ENCODE peak calls at places on chromosomes 2 and 18, in ten cellular contexts. S is nephron progenitor cell; K is HTR-8/SVneo; D is choroid plexus epithelial cell; V is sciatic nerve; H is NCI-H2081; L is stimulated activated CD8-positive, alpha-beta memory T cell treated with anti-CD3 and anti-CD28 coated beads, Interleukin-15, amount 100 ng/mL, for 24 hours; U is GDM1; Y is activated naive CD4-positive, alpha-beta T cell; G is kidney glomerular epithelial cell. T is an unnamed sample.

GRCh38 chr18:8744656-8745055 is 39.3 kb downstream of the MTCL1 start:
- DNase-seq in S (no peak), K (no peak), D (no peak), V (no peak), H (no peak), L (no peak), U (no peak), Y (no peak), G (no peak), T (no peak)

GRCh38 chr2:226678422-226678821 is 121.2 kb downstream of the IRS1 start:
- DNase-seq in S (no peak), K (no peak), D (no peak), V (no peak), H (no peak), L (no peak), U (no peak), Y (no peak), G (no peak), T (no peak)

GRCh38 chr2:44934962-44935853 is 6.3 kb upstream of the SIX3 start:
- DNase-seq in S (no peak), K (no peak), D (no peak), V (no peak), H (no peak), L (no peak), U (no peak), Y (no peak), G (no peak), T (no peak)

GRCh38 chr2:677056-677949 is at the start of gene TMEM18:
- DNase-seq in S (no peak), K (peak), D (peak), V (peak), H (peak), L (no peak), U (peak), Y (peak), G (peak), T (peak)

GRCh38 chr2:96527052-96527964 is 9.2 kb upstream of the ARID5A start:
- DNase-seq in S (peak), K (peak), D (peak), V (peak), H (no peak), L (peak), U (no peak), Y (no peak), G (no peak), T (no peak)

GRCh38 chr18:38931754-38932050 is 1366.1 kb upstream of the CELF4 start:
- DNase-seq in S (no peak), K (no peak), D (no peak), V (no peak), H (no peak), L (no peak), U (no peak), Y (no peak), G (no peak), T (no peak)

GRCh38 chr2:210461401-210461800 is 15.2 kb downstream of the LANCL1 start:
- DNase-seq in S (no peak), K (no peak), D (no peak), V (no peak), H (no peak), L (no peak), U (no peak), Y (no peak), G (no peak), T (no peak)

GRCh38 chr18:75071866-75072671 is 136.9 kb downstream of the PTGR3 start:
- DNase-seq in S (no peak), K (no peak), D (no peak), V (no peak), H (no peak), L (no peak), U (no peak), Y (no peak), G (no peak), T (no peak)

GRCh38 chr18:45139478-45139877 is 458.8 kb downstream of the SETBP1 start:
- DNase-seq in S (no peak), K (no peak), D (no peak), V (no peak), H (no peak), L (no peak), U (no peak), Y (no peak), G (no peak), T (no peak)

GRCh38 chr18:25736516-25736915 is 353.9 kb downstream of the SS18 start:
- DNase-seq in S (no peak), K (no peak), D (peak), V (no peak), H (no peak), L (no peak), U (no peak), Y (no peak), G (no peak), T (no peak)

GRCh38 chr2:128552806-128553551 is 234.3 kb upstream of the HS6ST1 start:
- DNase-seq in S (no peak), K (no peak), D (peak), V (peak), H (no peak), L (no peak), U (no peak), Y (no peak), G (no peak), T (no peak)

GRCh38 chr2:100470898-100471514 is 724 bp downstream of the NMS start:
- DNase-seq in S (peak), K (peak), D (peak), V (no peak), H (no peak), L (no peak), U (no peak), Y (no peak), G (no peak), T (no peak)

GRCh38 chr2:30903326-30903725 is 96.1 kb upstream of the CAPN13 start:
- DNase-seq in S (no peak), K (no peak), D (no peak), V (no peak), H (no peak), L (no peak), U (no peak), Y (no peak), G (no peak), T (no peak)